ENCODE peak calls at places on chromosomes 11 and 22, in nine cellular contexts. One of them, this sample, is unnamed.

GRCh38 chr11:19281041-19281440 is 40.3 kb upstream of the E2F8 start:
- DNase-seq in progenitor cell of endocrine pancreas: no peak
- DNase-seq in stomach: no peak
- DNase-seq in spleen: no peak
- DNase-seq in mammary epithelial cell: no peak
- DNase-seq in PC-9: no peak
- DNase-seq in WTC11: no peak
- DNase-seq in DND-41: no peak
- DNase-seq in H9: no peak
- DNase-seq in this sample: peak; percentile 35

GRCh38 chr11:115462004-115462541 is 42.1 kb downstream of the CADM1 start:
- DNase-seq in spleen: no peak
- DNase-seq in progenitor cell of endocrine pancreas: no peak
- DNase-seq in stomach: no peak
- DNase-seq in WTC11: no peak
- DNase-seq in PC-9: no peak
- DNase-seq in mammary epithelial cell: no peak
- DNase-seq in DND-41: no peak
- DNase-seq in H9: peak; percentile 40
- DNase-seq in this sample: no peak

GRCh38 chr11:5210376-5210885 is 9.9 kb upstream of the OR51V1 start:
- DNase-seq in WTC11: no peak
- DNase-seq in DND-41: no peak
- DNase-seq in progenitor cell of endocrine pancreas: no peak
- DNase-seq in spleen: no peak
- DNase-seq in H9: no peak
- DNase-seq in mammary epithelial cell: no peak
- DNase-seq in stomach: no peak
- DNase-seq in PC-9: no peak
- DNase-seq in this sample: no peak

GRCh38 chr11:130431337-130431773 is 2.9 kb upstream of the ADAMTS8 start:
- DNase-seq in mammary epithelial cell: no peak
- DNase-seq in spleen: peak; percentile 83
- DNase-seq in PC-9: peak; percentile 72
- DNase-seq in stomach: peak; percentile 83
- DNase-seq in progenitor cell of endocrine pancreas: peak; percentile 82
- DNase-seq in DND-41: peak; percentile 74
- DNase-seq in WTC11: peak; percentile 97
- DNase-seq in H9: peak; percentile 88
- DNase-seq in this sample: peak; percentile 48

GRCh38 chr11:5280582-5281102 is 10.9 kb upstream of the HBE1 start:
- DNase-seq in PC-9: peak; percentile 71
- DNase-seq in WTC11: peak; percentile 49
- DNase-seq in spleen: no peak
- DNase-seq in progenitor cell of endocrine pancreas: no peak
- DNase-seq in H9: peak; percentile 69
- DNase-seq in mammary epithelial cell: peak; percentile 98
- DNase-seq in stomach: peak; percentile 45
- DNase-seq in DND-41: peak; percentile 8
- DNase-seq in this sample: no peak

GRCh38 chr22:32375678-32376450 is 18.2 kb downstream of the RFPL3 start:
- DNase-seq in stomach: no peak
- DNase-seq in H9: no peak
- DNase-seq in DND-41: no peak
- DNase-seq in mammary epithelial cell: no peak
- DNase-seq in PC-9: no peak
- DNase-seq in WTC11: no peak
- DNase-seq in progenitor cell of endocrine pancreas: no peak
- DNase-seq in spleen: no peak
- DNase-seq in this sample: no peak

GRCh38 chr11:17730137-17730536 is 4.4 kb upstream of the KCNC1 start:
- DNase-seq in progenitor cell of endocrine pancreas: no peak
- DNase-seq in H9: no peak
- DNase-seq in mammary epithelial cell: no peak
- DNase-seq in DND-41: no peak
- DNase-seq in stomach: no peak
- DNase-seq in spleen: no peak
- DNase-seq in WTC11: no peak
- DNase-seq in PC-9: no peak
- DNase-seq in this sample: no peak

GRCh38 chr22:46638601-46639431 is 18.6 kb downstream of the GRAMD4 start:
- DNase-seq in PC-9: no peak
- DNase-seq in WTC11: no peak
- DNase-seq in DND-41: no peak
- DNase-seq in H9: no peak
- DNase-seq in stomach: peak; percentile 65
- DNase-seq in mammary epithelial cell: no peak
- DNase-seq in progenitor cell of endocrine pancreas: no peak
- DNase-seq in spleen: no peak
- DNase-seq in this sample: no peak

GRCh38 chr11:131064373-131064991 is 148.2 kb upstream of the SNX19 start:
- DNase-seq in WTC11: peak; percentile 91
- DNase-seq in PC-9: peak; percentile 39
- DNase-seq in spleen: no peak
- DNase-seq in H9: peak; percentile 87
- DNase-seq in progenitor cell of endocrine pancreas: peak; percentile 48
- DNase-seq in DND-41: peak; percentile 58
- DNase-seq in stomach: peak; percentile 39
- DNase-seq in mammary epithelial cell: peak; percentile 43
- DNase-seq in this sample: no peak

GRCh38 chr11:133797542-133797941 is 47.8 kb downstream of the SPATA19 start:
- DNase-seq in DND-41: no peak
- DNase-seq in spleen: no peak
- DNase-seq in progenitor cell of endocrine pancreas: no peak
- DNase-seq in WTC11: no peak
- DNase-seq in mammary epithelial cell: no peak
- DNase-seq in PC-9: no peak
- DNase-seq in H9: peak; percentile 19
- DNase-seq in stomach: no peak
- DNase-seq in this sample: no peak

GRCh38 chr11:10558288-10558687 is 10.2 kb downstream of the LYVE1 start:
- DNase-seq in H9: no peak
- DNase-seq in progenitor cell of endocrine pancreas: no peak
- DNase-seq in DND-41: no peak
- DNase-seq in stomach: no peak
- DNase-seq in mammary epithelial cell: no peak
- DNase-seq in PC-9: no peak
- DNase-seq in WTC11: no peak
- DNase-seq in spleen: no peak
- DNase-seq in this sample: no peak

GRCh38 chr11:76237914-76238313 is 31.6 kb upstream of the WNT11 start:
- DNase-seq in WTC11: no peak
- DNase-seq in mammary epithelial cell: no peak
- DNase-seq in PC-9: no peak
- DNase-seq in progenitor cell of endocrine pancreas: no peak
- DNase-seq in stomach: no peak
- DNase-seq in DND-41: no peak
- DNase-seq in spleen: no peak
- DNase-seq in H9: peak; percentile 73
- DNase-seq in this sample: no peak
- TF ChIP-seq CTCF in WTC11: no peak
- TF ChIP-seq CTCF in mammary epithelial cell: no peak
- TF ChIP-seq CTCF in PC-9: no peak
- TF ChIP-seq CTCF in progenitor cell of endocrine pancreas: no peak
- TF ChIP-seq CTCF in stomach: no peak
- TF ChIP-seq CTCF in DND-41: peak; percentile 49
- TF ChIP-seq CTCF in spleen: no peak
- TF ChIP-seq CTCF in H9: peak; percentile 57
- TF ChIP-seq CTCF in this sample: no peak

DNA sequence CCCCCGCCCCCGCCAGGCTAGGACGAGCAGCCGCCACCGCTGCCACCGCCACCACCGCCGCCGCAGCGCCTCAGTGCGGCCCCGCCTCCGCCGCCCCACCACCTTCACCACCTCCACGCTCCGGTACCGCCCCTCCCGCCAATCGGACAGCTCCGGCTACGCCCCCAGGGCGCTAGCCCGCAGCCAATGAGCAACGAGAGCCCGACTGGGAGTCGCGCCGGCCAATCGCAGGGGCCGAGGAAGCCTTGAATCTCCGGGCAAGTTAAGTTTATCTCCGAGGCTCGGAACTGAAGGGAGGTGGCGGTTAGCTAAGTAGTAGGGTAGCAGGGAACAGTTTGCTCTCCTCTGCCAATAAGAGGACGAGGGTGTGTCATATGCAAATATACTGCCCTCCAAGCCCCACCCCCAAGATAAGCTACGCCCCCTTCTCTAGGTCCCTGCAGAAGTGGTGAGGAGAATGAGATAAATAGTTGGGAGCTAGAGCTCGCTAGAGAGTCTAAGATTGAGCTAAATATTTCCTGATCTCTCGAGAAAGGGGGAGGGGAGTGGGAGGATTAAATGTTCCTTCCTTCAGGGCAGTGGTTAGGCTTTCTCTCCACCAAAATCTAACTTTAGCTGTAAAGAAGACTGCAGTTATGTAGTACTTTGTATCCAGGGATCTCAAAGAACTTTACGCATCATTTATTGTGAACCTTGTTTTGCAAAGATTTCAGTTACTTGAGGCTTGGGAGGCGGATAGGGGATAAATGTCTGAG is at the start of gene SESN3:
- DNase-seq in stomach: peak; percentile 98
- DNase-seq in progenitor cell of endocrine pancreas: peak; percentile 98
- DNase-seq in spleen: peak; percentile 100
- DNase-seq in DND-41: peak; percentile 93
- DNase-seq in H9: peak; percentile 99
- DNase-seq in mammary epithelial cell: peak; percentile 100
- DNase-seq in WTC11: peak; percentile 99
- DNase-seq in PC-9: peak; percentile 91
- DNase-seq in this sample: peak; percentile 98
- TF ChIP-seq CTCF in stomach: no peak
- TF ChIP-seq CTCF in progenitor cell of endocrine pancreas: no peak
- TF ChIP-seq CTCF in spleen: no peak
- TF ChIP-seq CTCF in DND-41: no peak
- TF ChIP-seq CTCF in H9: no peak
- TF ChIP-seq CTCF in mammary epithelial cell: peak; percentile 30
- TF ChIP-seq CTCF in WTC11: no peak
- TF ChIP-seq CTCF in PC-9: no peak
- TF ChIP-seq CTCF in this sample: no peak

DNA sequence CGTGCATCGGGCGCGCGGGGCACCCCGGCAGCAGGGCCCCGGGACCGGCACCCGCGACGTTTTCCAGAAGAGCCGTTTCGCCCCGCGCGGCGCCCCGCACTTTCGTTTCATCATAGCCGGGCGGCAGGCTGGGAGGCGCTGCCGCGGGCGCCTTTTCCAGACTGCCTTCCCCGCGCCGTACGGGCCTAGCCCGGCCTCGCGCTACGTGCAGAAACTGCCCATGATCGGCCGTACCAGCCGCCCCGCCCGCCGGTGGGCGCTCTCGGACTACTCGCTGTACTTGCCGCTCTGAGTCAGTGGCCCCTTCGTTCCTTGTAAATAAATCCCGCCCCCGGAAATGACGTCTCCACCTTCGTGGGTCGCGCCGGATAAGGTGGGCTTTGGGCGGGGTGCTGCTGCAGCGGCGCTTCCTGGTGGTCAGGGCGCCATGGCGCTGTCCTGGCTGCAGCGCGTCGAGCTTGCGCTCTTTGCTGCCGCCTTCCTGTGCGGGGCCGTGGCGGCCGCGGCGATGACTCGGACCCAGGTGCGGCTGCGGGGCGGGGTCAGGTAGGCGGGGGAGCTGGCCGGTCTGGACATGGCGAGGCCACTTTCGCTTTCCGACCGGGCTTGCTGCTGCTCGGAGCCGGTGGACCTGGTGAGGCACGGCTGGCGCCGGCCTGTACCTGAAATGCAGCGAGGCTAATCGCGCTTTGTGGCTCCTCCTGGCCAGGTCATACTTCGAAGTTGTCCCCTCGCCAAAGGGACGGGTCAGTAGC is at the start of gene TMEM179B:
- DNase-seq in progenitor cell of endocrine pancreas: peak; percentile 91
- DNase-seq in H9: peak; percentile 98
- DNase-seq in spleen: peak; percentile 99
- DNase-seq in WTC11: peak; percentile 99
- DNase-seq in stomach: peak; percentile 100
- DNase-seq in DND-41: peak; percentile 98
- DNase-seq in PC-9: peak; percentile 98
- DNase-seq in mammary epithelial cell: peak; percentile 98
- DNase-seq in this sample: peak; percentile 98
- TF ChIP-seq CTCF in progenitor cell of endocrine pancreas: peak; percentile 28
- TF ChIP-seq CTCF in H9: peak; percentile 49
- TF ChIP-seq CTCF in spleen: no peak
- TF ChIP-seq CTCF in WTC11: no peak
- TF ChIP-seq CTCF in stomach: no peak
- TF ChIP-seq CTCF in DND-41: peak; percentile 72
- TF ChIP-seq CTCF in PC-9: peak; percentile 29
- TF ChIP-seq CTCF in mammary epithelial cell: peak; percentile 71
- TF ChIP-seq CTCF in this sample: peak; percentile 57

DNA sequence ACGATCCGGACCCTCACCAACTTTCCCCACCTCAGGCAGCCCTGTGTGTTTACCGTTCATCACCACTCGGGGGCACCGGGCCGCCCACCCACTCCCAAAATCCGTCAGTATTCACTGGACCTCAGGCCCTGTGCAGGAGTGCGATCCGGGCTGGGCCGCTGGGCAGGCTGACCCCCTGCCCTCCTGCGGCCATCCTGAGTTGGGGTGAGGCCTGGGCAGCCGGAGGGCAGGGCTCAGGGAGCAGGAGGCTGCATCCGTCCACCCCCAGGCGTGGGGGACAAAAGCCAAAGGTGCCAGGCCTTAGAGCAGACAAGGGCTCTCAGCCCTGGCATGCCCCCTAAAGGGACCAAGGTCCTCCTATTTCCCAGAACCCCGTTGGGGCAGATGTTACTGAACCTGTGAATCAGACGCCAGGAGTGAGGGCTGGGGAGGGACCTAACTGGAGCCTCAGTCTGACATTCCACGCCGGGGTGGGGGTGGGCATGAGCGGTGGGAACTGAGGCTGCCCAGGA is 16.8 kb upstream of the TMEM191C start:
- DNase-seq in DND-41: no peak
- DNase-seq in PC-9: no peak
- DNase-seq in mammary epithelial cell: no peak
- DNase-seq in H9: peak; percentile 30
- DNase-seq in spleen: peak; percentile 43
- DNase-seq in progenitor cell of endocrine pancreas: no peak
- DNase-seq in stomach: peak; percentile 18
- DNase-seq in WTC11: peak; percentile 45
- DNase-seq in this sample: peak; percentile 2
- TF ChIP-seq CTCF in DND-41: peak; percentile 34
- TF ChIP-seq CTCF in PC-9: no peak
- TF ChIP-seq CTCF in mammary epithelial cell: no peak
- TF ChIP-seq CTCF in H9: peak; percentile 57
- TF ChIP-seq CTCF in spleen: no peak
- TF ChIP-seq CTCF in progenitor cell of endocrine pancreas: peak; percentile 24
- TF ChIP-seq CTCF in stomach: no peak
- TF ChIP-seq CTCF in WTC11: no peak
- TF ChIP-seq CTCF in this sample: no peak

DNA sequence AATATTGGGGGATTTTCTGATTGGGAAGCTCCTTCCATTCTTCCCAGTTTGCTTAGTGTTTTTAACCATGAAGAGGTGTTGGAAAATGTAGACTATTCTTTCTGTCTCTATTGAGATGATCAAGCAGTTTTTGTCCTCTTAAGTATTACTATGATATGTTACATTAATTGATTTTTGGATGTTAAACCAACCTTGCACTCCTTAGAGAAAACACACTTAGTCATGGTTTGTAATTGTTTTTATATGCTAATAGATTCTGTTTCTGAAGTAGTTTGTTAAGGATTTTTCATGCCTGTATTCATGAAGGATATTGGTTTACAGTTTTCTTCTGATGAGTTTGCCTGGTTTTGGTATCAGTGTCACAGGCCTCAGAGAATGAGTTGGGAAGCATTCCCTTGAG is 2.0 kb upstream of the NLRP6 start:
- DNase-seq in mammary epithelial cell: no peak
- DNase-seq in progenitor cell of endocrine pancreas: no peak
- DNase-seq in stomach: no peak
- DNase-seq in PC-9: no peak
- DNase-seq in DND-41: no peak
- DNase-seq in WTC11: no peak
- DNase-seq in spleen: no peak
- DNase-seq in H9: no peak
- DNase-seq in this sample: no peak
- TF ChIP-seq CTCF in mammary epithelial cell: no peak
- TF ChIP-seq CTCF in progenitor cell of endocrine pancreas: no peak
- TF ChIP-seq CTCF in stomach: no peak
- TF ChIP-seq CTCF in PC-9: no peak
- TF ChIP-seq CTCF in DND-41: no peak
- TF ChIP-seq CTCF in WTC11: no peak
- TF ChIP-seq CTCF in spleen: no peak
- TF ChIP-seq CTCF in H9: no peak
- TF ChIP-seq CTCF in this sample: no peak